ENCODE peak calls at places on chromosomes 6 and 20, in four cellular contexts. One of them, this sample, is unnamed.

GRCh38 chr6:147170269-147170668 is 33.9 kb upstream of the STXBP5 start:
- DNase-seq in fibroblast of lung: peak; percentile 97
- DNase-seq in hepatocyte: no peak
- DNase-seq in right atrium auricular region: no peak
- DNase-seq in this sample: no peak

GRCh38 chr6:161434921-161435411 is 161.1 kb upstream of the AGPAT4 start:
- DNase-seq in right atrium auricular region: no peak
- DNase-seq in hepatocyte: peak; percentile 48
- DNase-seq in fibroblast of lung: peak; percentile 100
- DNase-seq in this sample: no peak

GRCh38 chr6:113594726-113595125 is 262.4 kb upstream of the MARCKS start:
- DNase-seq in hepatocyte: no peak
- DNase-seq in fibroblast of lung: no peak
- DNase-seq in right atrium auricular region: no peak
- DNase-seq in this sample: no peak

GRCh38 chr6:46216879-46217278 is 46.1 kb upstream of the ENPP5 start:
- DNase-seq in fibroblast of lung: no peak
- DNase-seq in hepatocyte: no peak
- DNase-seq in right atrium auricular region: no peak
- DNase-seq in this sample: no peak

GRCh38 chr6:52233975-52234823 is 10.1 kb downstream of the IL17F start:
- DNase-seq in fibroblast of lung: peak; percentile 57
- DNase-seq in right atrium auricular region: no peak
- DNase-seq in hepatocyte: peak; percentile 79
- DNase-seq in this sample: peak; percentile 63

GRCh38 chr6:13531956-13532355 is 42.4 kb upstream of the SIRT5 start:
- DNase-seq in right atrium auricular region: no peak
- DNase-seq in hepatocyte: no peak
- DNase-seq in fibroblast of lung: no peak
- DNase-seq in this sample: no peak

GRCh38 chr6:50708664-50709365 is 4.5 kb upstream of the TFAP2D start:
- DNase-seq in hepatocyte: no peak
- DNase-seq in right atrium auricular region: no peak
- DNase-seq in fibroblast of lung: no peak
- DNase-seq in this sample: no peak

GRCh38 chr6:18309046-18309445 is 44.7 kb upstream of the DEK start:
- DNase-seq in fibroblast of lung: no peak
- DNase-seq in right atrium auricular region: no peak
- DNase-seq in hepatocyte: no peak
- DNase-seq in this sample: no peak

GRCh38 chr6:43990275-43990626 is 137.0 kb downstream of the MRPL14 start:
- DNase-seq in right atrium auricular region: no peak
- DNase-seq in fibroblast of lung: peak; percentile 56
- DNase-seq in hepatocyte: peak; percentile 40
- DNase-seq in this sample: peak; percentile 25

GRCh38 chr20:46710149-46710913 is 882 bp downstream of the SLC2A10 start:
- DNase-seq in right atrium auricular region: no peak
- DNase-seq in fibroblast of lung: no peak
- DNase-seq in hepatocyte: no peak
- DNase-seq in this sample: no peak

GRCh38 chr6:158026054-158026900 is 44.6 kb downstream of the SYNJ2 start:
- DNase-seq in right atrium auricular region: peak; percentile 96
- DNase-seq in fibroblast of lung: peak; percentile 99
- DNase-seq in hepatocyte: peak; percentile 92
- DNase-seq in this sample: peak; percentile 88
- H3K4me3 ChIP-seq in right atrium auricular region: peak overlapping the region; percentile 28
- H3K4me3 ChIP-seq in fibroblast of lung: peak overlapping the region; percentile 0
- H3K4me3 ChIP-seq in hepatocyte: no peak overlapping the region
- H3K4me3 ChIP-seq in this sample: no peak overlapping the region

GRCh38 chr20:23082846-23083552 is 3.1 kb downstream of the CD93 start:
- DNase-seq in right atrium auricular region: peak; percentile 79
- DNase-seq in fibroblast of lung: no peak
- DNase-seq in hepatocyte: no peak
- DNase-seq in this sample: peak; percentile 67
- H3K4me3 ChIP-seq in right atrium auricular region: peak overlapping the region; percentile 51
- H3K4me3 ChIP-seq in fibroblast of lung: no peak overlapping the region
- H3K4me3 ChIP-seq in hepatocyte: no peak overlapping the region
- H3K4me3 ChIP-seq in this sample: no peak overlapping the region

GRCh38 chr6:79824231-79824630 is 123.1 kb downstream of the ELOVL4 start:
- DNase-seq in hepatocyte: no peak
- DNase-seq in right atrium auricular region: no peak
- DNase-seq in fibroblast of lung: no peak
- DNase-seq in this sample: no peak
- H3K4me3 ChIP-seq in hepatocyte: no peak overlapping the region
- H3K4me3 ChIP-seq in right atrium auricular region: no peak overlapping the region
- H3K4me3 ChIP-seq in fibroblast of lung: no peak overlapping the region
- H3K4me3 ChIP-seq in this sample: no peak overlapping the region

GRCh38 chr6:30749554-30750378 is 5.4 kb upstream of the IER3 start:
- DNase-seq in right atrium auricular region: no peak
- DNase-seq in fibroblast of lung: no peak
- DNase-seq in hepatocyte: peak; percentile 87
- DNase-seq in this sample: no peak

GRCh38 chr6:30748851-30749540 is 4.6 kb upstream of the IER3 start:
- DNase-seq in right atrium auricular region: no peak
- DNase-seq in fibroblast of lung: no peak
- DNase-seq in hepatocyte: no peak
- DNase-seq in this sample: no peak

GRCh38 chr6:30750379-30750668 is 6.0 kb upstream of the IER3 start:
- DNase-seq in hepatocyte: no peak
- DNase-seq in fibroblast of lung: no peak
- DNase-seq in right atrium auricular region: no peak
- DNase-seq in this sample: no peak

GRCh38 chr6:30754631-30755030 is 10.3 kb upstream of the IER3 start:
- DNase-seq in right atrium auricular region: no peak
- DNase-seq in fibroblast of lung: peak; percentile 88
- DNase-seq in hepatocyte: no peak
- DNase-seq in this sample: no peak

DNA sequence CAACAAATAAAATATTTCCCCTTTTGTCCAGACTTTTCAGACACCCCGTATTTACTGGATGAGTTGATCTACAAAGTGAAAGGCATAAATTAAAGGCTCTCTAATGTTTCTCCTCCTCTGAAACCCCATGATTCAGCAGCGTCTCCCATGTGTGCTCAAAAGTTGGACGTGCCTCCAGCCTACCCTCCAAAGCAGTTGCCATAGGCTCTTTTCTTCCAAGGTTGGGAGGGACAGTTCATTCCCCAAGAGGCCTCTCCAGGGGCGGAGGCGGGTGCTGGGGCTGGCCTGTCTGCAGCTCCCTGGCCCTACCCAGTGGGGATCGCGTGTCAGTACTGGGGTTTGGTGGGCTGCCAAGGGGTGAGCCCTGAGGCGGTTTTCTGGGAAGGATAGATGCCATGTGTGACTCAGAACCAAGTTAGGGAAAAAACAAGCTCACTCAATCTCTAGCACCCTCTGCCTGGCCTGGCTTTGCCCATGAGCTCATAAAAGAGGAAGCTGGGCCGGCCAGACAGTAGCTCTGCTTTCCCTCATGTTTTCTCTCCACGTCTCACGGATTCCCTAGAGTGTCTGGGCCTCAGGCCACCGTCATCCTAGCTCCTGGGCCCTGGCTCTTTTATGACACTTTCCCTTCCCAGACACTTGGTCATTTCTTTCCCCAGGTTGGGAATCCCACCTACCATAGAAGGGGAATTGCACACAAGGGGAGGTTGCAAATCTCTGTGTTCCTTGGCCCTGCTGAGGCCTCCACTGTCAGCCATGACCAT is 8.0 kb upstream of the IER3 start:
- DNase-seq in hepatocyte: peak; percentile 91
- DNase-seq in right atrium auricular region: peak; percentile 98
- DNase-seq in fibroblast of lung: peak; percentile 100
- DNase-seq in this sample: no peak
- H3K4me3 ChIP-seq in hepatocyte: no peak overlapping the region
- H3K4me3 ChIP-seq in right atrium auricular region: no peak overlapping the region
- H3K4me3 ChIP-seq in fibroblast of lung: peak overlapping the region; percentile 29
- H3K4me3 ChIP-seq in this sample: no peak overlapping the region

GRCh38 chr20:64071341-64072332 is 7.7 kb downstream of the RGS19 start:
- DNase-seq in hepatocyte: no peak
- DNase-seq in right atrium auricular region: no peak
- DNase-seq in fibroblast of lung: no peak
- DNase-seq in this sample: no peak
- H3K4me3 ChIP-seq in hepatocyte: no peak overlapping the region
- H3K4me3 ChIP-seq in right atrium auricular region: no peak overlapping the region
- H3K4me3 ChIP-seq in fibroblast of lung: no peak overlapping the region
- H3K4me3 ChIP-seq in this sample: no peak overlapping the region

DNA sequence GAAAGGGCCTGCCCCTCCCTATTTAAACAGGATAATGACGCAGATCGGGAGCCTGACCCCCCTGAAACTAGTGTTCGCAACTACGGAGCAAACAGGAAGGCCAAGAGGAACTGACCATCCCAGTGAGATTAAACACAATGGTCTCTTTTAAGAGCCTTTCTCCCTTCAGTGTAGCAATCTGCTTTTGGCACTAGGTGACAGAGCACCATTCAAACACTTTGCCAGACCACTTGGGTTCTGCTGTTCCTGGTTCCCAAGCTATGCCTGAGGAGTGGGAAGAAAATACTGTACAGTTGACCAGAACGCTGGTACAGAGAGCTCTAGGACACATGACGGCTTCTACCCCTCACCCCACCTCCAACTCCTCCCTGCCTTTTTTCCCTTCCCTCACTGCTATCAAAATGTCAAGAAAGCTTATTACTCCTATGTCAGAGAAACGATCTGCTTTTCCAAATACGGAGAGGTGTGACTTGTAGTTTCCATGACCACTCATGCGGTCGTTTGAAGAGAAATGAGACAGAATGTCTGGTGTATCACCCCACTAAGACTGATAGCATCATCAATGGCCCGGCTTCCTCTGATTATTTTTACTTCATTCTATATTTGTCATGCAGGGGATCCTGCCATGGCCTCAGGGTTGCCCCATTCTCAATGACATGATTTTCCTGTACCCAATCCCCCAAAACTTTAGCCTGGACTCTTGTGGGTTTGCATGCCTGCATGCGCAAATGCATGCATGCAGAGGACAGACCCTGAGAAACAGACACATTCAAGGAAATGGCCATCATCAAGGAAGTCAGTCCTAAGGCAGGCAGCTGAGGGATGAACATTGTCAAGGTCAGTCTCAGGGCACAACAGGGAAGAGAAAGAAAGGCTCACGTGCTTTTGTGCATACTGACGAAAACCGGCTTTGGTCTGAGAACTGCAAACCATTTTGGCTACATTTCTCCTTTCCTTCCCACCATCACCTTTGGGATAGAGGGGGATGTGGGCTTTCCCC is 13.3 kb downstream of the NEDD9 start:
- DNase-seq in fibroblast of lung: peak; percentile 61
- DNase-seq in hepatocyte: no peak
- DNase-seq in right atrium auricular region: peak; percentile 93
- DNase-seq in this sample: no peak
- H3K4me3 ChIP-seq in fibroblast of lung: no peak overlapping the region
- H3K4me3 ChIP-seq in hepatocyte: no peak overlapping the region
- H3K4me3 ChIP-seq in right atrium auricular region: no peak overlapping the region
- H3K4me3 ChIP-seq in this sample: no peak overlapping the region

DNA sequence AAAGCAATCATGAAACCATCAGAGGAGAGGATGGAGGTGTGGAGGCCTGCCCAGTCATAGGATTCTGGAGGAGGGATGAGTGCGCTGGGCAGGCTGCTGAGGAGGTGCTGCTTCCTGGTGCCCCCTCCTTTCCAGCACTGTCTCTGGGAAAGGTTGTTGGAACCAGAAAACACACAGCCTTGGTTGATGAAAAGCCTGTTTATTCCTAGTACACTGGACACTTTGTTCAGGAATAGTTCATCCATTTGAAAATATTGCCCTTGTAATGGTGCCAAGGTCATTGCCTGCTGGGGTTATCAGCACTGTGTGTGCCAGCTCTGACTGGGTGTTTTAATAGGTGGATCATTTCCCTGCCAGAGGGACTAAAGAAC is 83.7 kb upstream of the ARMC2 start:
- DNase-seq in right atrium auricular region: no peak
- DNase-seq in fibroblast of lung: no peak
- DNase-seq in hepatocyte: no peak
- DNase-seq in this sample: no peak
- H3K4me3 ChIP-seq in right atrium auricular region: no peak overlapping the region
- H3K4me3 ChIP-seq in fibroblast of lung: no peak overlapping the region
- H3K4me3 ChIP-seq in hepatocyte: no peak overlapping the region
- H3K4me3 ChIP-seq in this sample: no peak overlapping the region

GRCh38 chr6:156781882-156782631 is 4.9 kb downstream of the ARID1B start:
- DNase-seq in hepatocyte: no peak
- DNase-seq in right atrium auricular region: no peak
- DNase-seq in fibroblast of lung: no peak
- DNase-seq in this sample: no peak
- H3K4me3 ChIP-seq in hepatocyte: peak overlapping the region; percentile 31
- H3K4me3 ChIP-seq in right atrium auricular region: peak overlapping the region; percentile 83
- H3K4me3 ChIP-seq in fibroblast of lung: peak overlapping the region; percentile 85
- H3K4me3 ChIP-seq in this sample: no peak overlapping the region

DNA sequence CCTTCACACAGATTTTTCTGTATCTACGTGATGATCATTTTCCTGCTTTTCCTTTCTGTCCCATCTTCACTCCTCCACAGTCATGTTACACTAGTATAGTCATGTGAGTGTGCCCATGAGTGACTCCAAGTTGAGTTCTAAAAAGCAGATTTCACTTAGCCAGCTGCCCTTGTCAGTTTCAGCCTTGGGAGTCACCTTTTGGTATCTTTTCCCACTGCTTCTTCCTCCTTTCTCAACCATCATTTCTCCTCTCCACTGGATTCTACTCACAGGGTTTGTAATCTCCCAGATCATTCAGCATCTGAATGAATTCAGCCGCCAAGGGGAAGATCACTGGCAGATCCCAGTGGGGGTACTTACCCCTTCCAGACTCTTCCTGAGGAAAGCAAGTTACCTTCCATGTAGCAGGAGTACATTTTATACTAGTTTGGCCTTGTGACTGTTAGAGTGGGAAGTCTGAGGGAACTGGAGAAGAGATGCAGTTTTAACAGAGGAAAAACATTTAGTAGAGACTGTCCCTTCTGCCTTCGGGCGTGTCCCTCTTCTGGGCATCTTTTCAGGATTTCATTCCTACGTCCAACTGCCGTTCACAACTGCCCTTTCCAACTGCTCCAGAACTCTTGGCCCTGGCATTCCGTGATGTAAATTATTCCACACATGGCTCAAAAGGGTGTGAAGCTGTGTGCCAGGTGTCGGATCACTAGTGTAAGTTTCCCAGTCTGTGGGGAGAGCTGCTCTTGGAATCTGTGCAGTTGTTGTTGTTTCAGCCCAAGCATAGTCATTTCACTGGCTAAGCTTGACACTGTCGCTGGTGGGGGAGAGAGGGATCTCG is 38.9 kb downstream of the BICRAL start:
- DNase-seq in fibroblast of lung: no peak
- DNase-seq in hepatocyte: no peak
- DNase-seq in right atrium auricular region: peak; percentile 76
- DNase-seq in this sample: peak; percentile 74
- H3K4me3 ChIP-seq in fibroblast of lung: peak overlapping the region; percentile 44
- H3K4me3 ChIP-seq in hepatocyte: no peak overlapping the region
- H3K4me3 ChIP-seq in right atrium auricular region: peak overlapping the region; percentile 24
- H3K4me3 ChIP-seq in this sample: no peak overlapping the region